ENCODE peak calls at places on chromosomes 16 and 17, in nine cellular contexts. One of them, this sample, is unnamed. For H3K4me1 and H3K36me3, the result is how much of the 10 kb centered on the place peaks cover.

GRCh38 chr16:19375561-19376158 is 42.0 kb upstream of the TMC5 start:
- DNase-seq in uterus: peak
- DNase-seq in cardiac muscle cell: peak
- DNase-seq in CD8-positive, alpha-beta T cell: no peak
- DNase-seq in ascending aorta: no peak
- DNase-seq in upper lobe of right lung: no peak
- DNase-seq in IMR-90: peak
- DNase-seq in GM23338: peak
- DNase-seq in pancreas: no peak
- DNase-seq in this sample: no peak

GRCh38 chr16:54817432-54817831 is 113.2 kb upstream of the IRX5 start:
- DNase-seq in ascending aorta: no peak
- DNase-seq in upper lobe of right lung: no peak
- DNase-seq in CD8-positive, alpha-beta T cell: no peak
- DNase-seq in cardiac muscle cell: peak
- DNase-seq in uterus: no peak
- DNase-seq in pancreas: no peak
- DNase-seq in GM23338: peak
- DNase-seq in IMR-90: no peak
- DNase-seq in this sample: no peak

GRCh38 chr16:21088143-21088542 is 62.5 kb downstream of the DNAH3 start:
- DNase-seq in pancreas: no peak
- DNase-seq in IMR-90: no peak
- DNase-seq in upper lobe of right lung: no peak
- DNase-seq in uterus: no peak
- DNase-seq in GM23338: no peak
- DNase-seq in cardiac muscle cell: no peak
- DNase-seq in CD8-positive, alpha-beta T cell: no peak
- DNase-seq in ascending aorta: no peak
- DNase-seq in this sample: no peak

GRCh38 chr17:46088595-46088994 is 89.5 kb downstream of the STH start:
- DNase-seq in GM23338: no peak
- DNase-seq in ascending aorta: no peak
- DNase-seq in cardiac muscle cell: no peak
- DNase-seq in pancreas: no peak
- DNase-seq in upper lobe of right lung: no peak
- DNase-seq in IMR-90: no peak
- DNase-seq in uterus: no peak
- DNase-seq in CD8-positive, alpha-beta T cell: no peak
- DNase-seq in this sample: no peak

GRCh38 chr17:69828087-69828486 is 246.9 kb upstream of the KCNJ16 start:
- DNase-seq in ascending aorta: no peak
- DNase-seq in upper lobe of right lung: no peak
- DNase-seq in CD8-positive, alpha-beta T cell: no peak
- DNase-seq in cardiac muscle cell: peak
- DNase-seq in IMR-90: peak
- DNase-seq in pancreas: peak
- DNase-seq in GM23338: no peak
- DNase-seq in uterus: no peak
- DNase-seq in this sample: peak

GRCh38 chr16:13645525-13645924 is 274.4 kb upstream of the ERCC4 start:
- DNase-seq in IMR-90: no peak
- DNase-seq in CD8-positive, alpha-beta T cell: no peak
- DNase-seq in upper lobe of right lung: no peak
- DNase-seq in ascending aorta: no peak
- DNase-seq in cardiac muscle cell: no peak
- DNase-seq in uterus: no peak
- DNase-seq in pancreas: no peak
- DNase-seq in GM23338: no peak
- DNase-seq in this sample: no peak

GRCh38 chr16:50438041-50438437 is 69.3 kb upstream of the BRD7 start:
- DNase-seq in CD8-positive, alpha-beta T cell: no peak
- DNase-seq in GM23338: no peak
- DNase-seq in uterus: no peak
- DNase-seq in cardiac muscle cell: no peak
- DNase-seq in IMR-90: no peak
- DNase-seq in pancreas: no peak
- DNase-seq in upper lobe of right lung: no peak
- DNase-seq in ascending aorta: no peak
- DNase-seq in this sample: no peak

GRCh38 chr17:78252111-78252634 is 20.7 kb downstream of the TMEM235 start:
- DNase-seq in GM23338: no peak
- DNase-seq in upper lobe of right lung: peak
- DNase-seq in CD8-positive, alpha-beta T cell: peak
- DNase-seq in uterus: no peak
- DNase-seq in IMR-90: no peak
- DNase-seq in ascending aorta: no peak
- DNase-seq in cardiac muscle cell: no peak
- DNase-seq in pancreas: no peak
- DNase-seq in this sample: no peak

GRCh38 chr16:66975302-66975893 is 13.0 kb upstream of the CES4A start:
- DNase-seq in IMR-90: no peak
- DNase-seq in pancreas: no peak
- DNase-seq in uterus: no peak
- DNase-seq in CD8-positive, alpha-beta T cell: no peak
- DNase-seq in ascending aorta: no peak
- DNase-seq in GM23338: no peak
- DNase-seq in cardiac muscle cell: no peak
- DNase-seq in upper lobe of right lung: no peak
- DNase-seq in this sample: peak

GRCh38 chr17:66715076-66715675 is 119.7 kb upstream of the CACNG5 start:
- DNase-seq in upper lobe of right lung: no peak
- DNase-seq in cardiac muscle cell: no peak
- DNase-seq in pancreas: no peak
- DNase-seq in GM23338: no peak
- DNase-seq in CD8-positive, alpha-beta T cell: no peak
- DNase-seq in ascending aorta: no peak
- DNase-seq in IMR-90: no peak
- DNase-seq in uterus: no peak
- DNase-seq in this sample: no peak

GRCh38 chr17:17900615-17901520 is 64.1 kb upstream of the SREBF1 start:
- DNase-seq in GM23338: no peak
- DNase-seq in ascending aorta: peak
- DNase-seq in cardiac muscle cell: peak
- DNase-seq in upper lobe of right lung: peak
- DNase-seq in IMR-90: peak
- DNase-seq in CD8-positive, alpha-beta T cell: no peak
- DNase-seq in uterus: peak
- DNase-seq in pancreas: peak
- DNase-seq in this sample: peak

GRCh38 chr17:55520402-55520801 is 9.2 kb upstream of the SMIM36 start:
- DNase-seq in pancreas: no peak
- DNase-seq in IMR-90: no peak
- DNase-seq in uterus: no peak
- DNase-seq in cardiac muscle cell: no peak
- DNase-seq in CD8-positive, alpha-beta T cell: no peak
- DNase-seq in upper lobe of right lung: no peak
- DNase-seq in ascending aorta: no peak
- DNase-seq in GM23338: no peak
- DNase-seq in this sample: no peak

GRCh38 chr17:10094806-10095205 is 103.6 kb downstream of the GAS7 start:
- DNase-seq in upper lobe of right lung: no peak
- DNase-seq in uterus: peak
- DNase-seq in GM23338: no peak
- DNase-seq in pancreas: no peak
- DNase-seq in cardiac muscle cell: peak
- DNase-seq in IMR-90: no peak
- DNase-seq in ascending aorta: no peak
- DNase-seq in CD8-positive, alpha-beta T cell: no peak
- DNase-seq in this sample: peak

GRCh38 chr17:44599298-44600175 is 42.3 kb downstream of the FZD2 start:
- DNase-seq in pancreas: peak
- DNase-seq in CD8-positive, alpha-beta T cell: no peak
- DNase-seq in ascending aorta: peak
- DNase-seq in cardiac muscle cell: peak
- DNase-seq in upper lobe of right lung: no peak
- DNase-seq in GM23338: peak
- DNase-seq in IMR-90: peak
- DNase-seq in uterus: peak
- DNase-seq in this sample: no peak

GRCh38 chr16:70703041-70703834 is 17.4 kb upstream of the MTSS2 start:
- DNase-seq in IMR-90: peak
- DNase-seq in uterus: peak
- DNase-seq in GM23338: peak
- DNase-seq in ascending aorta: peak
- DNase-seq in cardiac muscle cell: peak
- DNase-seq in CD8-positive, alpha-beta T cell: no peak
- DNase-seq in pancreas: no peak
- DNase-seq in upper lobe of right lung: no peak
- DNase-seq in this sample: peak

GRCh38 chr16:27920391-27920891 is 143.1 kb downstream of the GSG1L start:
- DNase-seq in cardiac muscle cell: peak
- DNase-seq in uterus: no peak
- DNase-seq in pancreas: no peak
- DNase-seq in ascending aorta: no peak
- DNase-seq in GM23338: peak
- DNase-seq in upper lobe of right lung: no peak
- DNase-seq in CD8-positive, alpha-beta T cell: no peak
- DNase-seq in IMR-90: no peak
- DNase-seq in this sample: no peak

GRCh38 chr17:80279895-80280294 is 19.2 kb downstream of the RNF213 start:
- DNase-seq in uterus: peak
- DNase-seq in ascending aorta: no peak
- DNase-seq in IMR-90: peak
- DNase-seq in pancreas: no peak
- DNase-seq in GM23338: no peak
- DNase-seq in upper lobe of right lung: peak
- DNase-seq in cardiac muscle cell: peak
- DNase-seq in CD8-positive, alpha-beta T cell: no peak
- DNase-seq in this sample: peak

GRCh38 chr16:84514874-84515835 is 10.7 kb upstream of the MEAK7 start:
- DNase-seq in IMR-90: no peak
- DNase-seq in cardiac muscle cell: no peak
- DNase-seq in GM23338: no peak
- DNase-seq in CD8-positive, alpha-beta T cell: peak
- DNase-seq in upper lobe of right lung: peak
- DNase-seq in ascending aorta: no peak
- DNase-seq in pancreas: no peak
- DNase-seq in uterus: no peak
- DNase-seq in this sample: no peak

GRCh38 chr17:67477687-67478086 is 100.6 kb downstream of the PITPNC1 start:
- DNase-seq in CD8-positive, alpha-beta T cell: peak
- DNase-seq in uterus: no peak
- DNase-seq in GM23338: no peak
- DNase-seq in upper lobe of right lung: no peak
- DNase-seq in pancreas: no peak
- DNase-seq in IMR-90: peak
- DNase-seq in cardiac muscle cell: no peak
- DNase-seq in ascending aorta: no peak
- DNase-seq in this sample: no peak

GRCh38 chr17:21297026-21297520 is 12.6 kb downstream of the MAP2K3 start:
- DNase-seq in IMR-90: no peak
- DNase-seq in uterus: no peak
- DNase-seq in cardiac muscle cell: no peak
- DNase-seq in pancreas: no peak
- DNase-seq in ascending aorta: no peak
- DNase-seq in CD8-positive, alpha-beta T cell: no peak
- DNase-seq in upper lobe of right lung: peak
- DNase-seq in GM23338: no peak
- DNase-seq in this sample: no peak
- H3K4me1 ChIP-seq in IMR-90: under half
- H3K4me1 ChIP-seq in uterus: under half
- H3K4me1 ChIP-seq in cardiac muscle cell: under half
- H3K4me1 ChIP-seq in pancreas: under half
- H3K4me1 ChIP-seq in ascending aorta: under half
- H3K4me1 ChIP-seq in CD8-positive, alpha-beta T cell: under half
- H3K4me1 ChIP-seq in upper lobe of right lung: under half
- H3K4me1 ChIP-seq in GM23338: under half
- H3K4me1 ChIP-seq in this sample: under half

GRCh38 chr17:39231091-39231561 is 5.4 kb upstream of the STAC2 start:
- DNase-seq in uterus: no peak
- DNase-seq in ascending aorta: no peak
- DNase-seq in pancreas: no peak
- DNase-seq in cardiac muscle cell: no peak
- DNase-seq in CD8-positive, alpha-beta T cell: no peak
- DNase-seq in upper lobe of right lung: no peak
- DNase-seq in IMR-90: no peak
- DNase-seq in GM23338: no peak
- DNase-seq in this sample: no peak

GRCh38 chr17:39229274-39229913 is 3.6 kb upstream of the STAC2 start:
- DNase-seq in cardiac muscle cell: peak
- DNase-seq in pancreas: no peak
- DNase-seq in IMR-90: peak
- DNase-seq in ascending aorta: no peak
- DNase-seq in GM23338: no peak
- DNase-seq in upper lobe of right lung: no peak
- DNase-seq in CD8-positive, alpha-beta T cell: no peak
- DNase-seq in uterus: no peak
- DNase-seq in this sample: no peak

GRCh38 chr17:39230361-39230760 is 4.6 kb upstream of the STAC2 start:
- DNase-seq in IMR-90: no peak
- DNase-seq in upper lobe of right lung: no peak
- DNase-seq in CD8-positive, alpha-beta T cell: no peak
- DNase-seq in uterus: no peak
- DNase-seq in pancreas: no peak
- DNase-seq in cardiac muscle cell: no peak
- DNase-seq in GM23338: no peak
- DNase-seq in ascending aorta: no peak
- DNase-seq in this sample: no peak

GRCh38 chr17:39235555-39236221 is 9.9 kb upstream of the STAC2 start:
- DNase-seq in ascending aorta: no peak
- DNase-seq in cardiac muscle cell: peak
- DNase-seq in IMR-90: peak
- DNase-seq in upper lobe of right lung: peak
- DNase-seq in CD8-positive, alpha-beta T cell: peak
- DNase-seq in GM23338: peak
- DNase-seq in pancreas: no peak
- DNase-seq in uterus: no peak
- DNase-seq in this sample: no peak

GRCh38 chr17:39231587-39232551 is 6.1 kb upstream of the STAC2 start:
- DNase-seq in upper lobe of right lung: peak
- DNase-seq in uterus: peak
- DNase-seq in CD8-positive, alpha-beta T cell: peak
- DNase-seq in cardiac muscle cell: peak
- DNase-seq in GM23338: peak
- DNase-seq in ascending aorta: no peak
- DNase-seq in IMR-90: peak
- DNase-seq in pancreas: no peak
- DNase-seq in this sample: peak
- TF ChIP-seq CTCF in upper lobe of right lung: peak
- TF ChIP-seq CTCF in uterus: peak
- TF ChIP-seq CTCF in CD8-positive, alpha-beta T cell: peak
- TF ChIP-seq CTCF in cardiac muscle cell: peak
- TF ChIP-seq CTCF in GM23338: peak
- TF ChIP-seq CTCF in ascending aorta: peak
- TF ChIP-seq CTCF in IMR-90: peak
- TF ChIP-seq CTCF in pancreas: peak
- TF ChIP-seq CTCF in this sample: peak

GRCh38 chr16:69351309-69352027 is at the start of gene TMED6:
- DNase-seq in cardiac muscle cell: no peak
- DNase-seq in CD8-positive, alpha-beta T cell: no peak
- DNase-seq in upper lobe of right lung: no peak
- DNase-seq in ascending aorta: no peak
- DNase-seq in IMR-90: no peak
- DNase-seq in GM23338: no peak
- DNase-seq in uterus: no peak
- DNase-seq in pancreas: peak
- DNase-seq in this sample: no peak
- H3K36me3 ChIP-seq in cardiac muscle cell: under half
- H3K36me3 ChIP-seq in CD8-positive, alpha-beta T cell: under half
- H3K36me3 ChIP-seq in upper lobe of right lung: under half
- H3K36me3 ChIP-seq in ascending aorta: under half
- H3K36me3 ChIP-seq in IMR-90: under half
- H3K36me3 ChIP-seq in GM23338: under half
- H3K36me3 ChIP-seq in uterus: under half
- H3K36me3 ChIP-seq in pancreas: under half
- H3K36me3 ChIP-seq in this sample: half or more

GRCh38 chr17:40340880-40341807 is 23.4 kb downstream of the GJD3 start:
- DNase-seq in cardiac muscle cell: peak
- DNase-seq in GM23338: peak
- DNase-seq in CD8-positive, alpha-beta T cell: peak
- DNase-seq in pancreas: peak
- DNase-seq in uterus: peak
- DNase-seq in ascending aorta: peak
- DNase-seq in IMR-90: peak
- DNase-seq in upper lobe of right lung: peak
- DNase-seq in this sample: peak
- H3K4me1 ChIP-seq in cardiac muscle cell: under half
- H3K4me1 ChIP-seq in GM23338: under half
- H3K4me1 ChIP-seq in CD8-positive, alpha-beta T cell: half or more
- H3K4me1 ChIP-seq in pancreas: under half
- H3K4me1 ChIP-seq in uterus: under half
- H3K4me1 ChIP-seq in ascending aorta: under half
- H3K4me1 ChIP-seq in IMR-90: under half
- H3K4me1 ChIP-seq in upper lobe of right lung: half or more
- H3K4me1 ChIP-seq in this sample: half or more